ENCODE peak calls at places on chromosomes 1 and 21, in ten cellular contexts. A is AG09319; M is HuH-7.5; X is trophoblast cell; P is tibial artery; E is GM23248; D is NCI-H1436; L is HFF-Myc; U is substantia nigra; V is CD4-positive, alpha-beta T cell. B is an unnamed sample.

GRCh38 chr1:150976879-150977694 is 2.5 kb upstream of the CERS2 start:
- DNase-seq in A (no peak), P (peak; percentile 91), V (peak; percentile 57), U (peak; percentile 81), E (peak; percentile 74), M (no peak), D (no peak), X (peak; percentile 40), L (peak; percentile 26), B (peak; percentile 57)

GRCh38 chr21:29529139-29529538 is 230.4 kb downstream of the BACH1 start:
- DNase-seq in P (no peak), D (no peak), L (no peak), A (no peak), V (no peak), X (no peak), U (no peak), E (no peak), M (no peak), B (no peak)

GRCh38 chr1:234696986-234697385 is 87.0 kb upstream of the IRF2BP2 start:
- DNase-seq in D (no peak), L (no peak), M (no peak), E (no peak), U (no peak), V (no peak), X (no peak), P (no peak), A (peak; percentile 39), B (no peak)

GRCh38 chr1:180787628-180788307 is 124.9 kb upstream of the KIAA1614 start:
- DNase-seq in L (no peak), E (no peak), P (no peak), D (no peak), U (no peak), V (no peak), X (no peak), M (no peak), A (no peak), B (no peak)

GRCh38 chr1:17123196-17124045 is 4.2 kb upstream of the PADI2 start:
- DNase-seq in E (no peak), A (no peak), U (no peak), L (no peak), P (no peak), M (no peak), X (no peak), V (no peak), D (no peak), B (no peak)

GRCh38 chr1:229554886-229555621 is 3.5 kb downstream of the ABCB10 start:
- DNase-seq in X (no peak), L (no peak), D (no peak), P (no peak), V (no peak), U (no peak), M (no peak), E (no peak), A (no peak), B (no peak)

GRCh38 chr1:23210351-23210785 is 6.9 kb downstream of the HTR1D start:
- DNase-seq in D (no peak), P (no peak), X (no peak), L (no peak), V (no peak), U (no peak), E (peak; percentile 30), A (no peak), M (no peak), B (no peak)

GRCh38 chr1:88528792-88529191 is 155.3 kb upstream of the PKN2 start:
- DNase-seq in D (no peak), X (no peak), E (no peak), U (no peak), V (no peak), A (no peak), M (no peak), L (no peak), P (no peak), B (no peak)

GRCh38 chr1:7248402-7248805 is 463.1 kb downstream of the CAMTA1 start:
- DNase-seq in U (no peak), P (no peak), V (no peak), A (no peak), X (no peak), L (no peak), E (no peak), D (no peak), M (no peak), B (no peak)

GRCh38 chr1:156599811-156600210 is 1.5 kb downstream of the GPATCH4 start:
- DNase-seq in U (no peak), A (no peak), V (no peak), L (no peak), M (no peak), P (no peak), D (no peak), E (peak; percentile 45), X (peak; percentile 14), B (no peak)

GRCh38 chr1:166905136-166905535 is 29.1 kb upstream of the TADA1 start:
- DNase-seq in A (no peak), L (no peak), D (no peak), E (peak; percentile 17), M (no peak), P (no peak), V (no peak), U (no peak), X (peak; percentile 41), B (no peak)

GRCh38 chr1:150110066-150110465 is 39.6 kb upstream of the PLEKHO1 start:
- DNase-seq in M (no peak), X (no peak), D (no peak), L (no peak), V (no peak), U (no peak), P (no peak), A (no peak), E (no peak), B (no peak)

GRCh38 chr1:65772607-65773006 is 20.1 kb upstream of the PDE4B start:
- DNase-seq in P (no peak), D (no peak), X (no peak), U (no peak), A (no peak), L (no peak), M (no peak), V (no peak), E (no peak), B (no peak)

GRCh38 chr1:164613176-164613575 is 54.2 kb downstream of the PBX1 start:
- DNase-seq in U (no peak), L (no peak), E (peak; percentile 50), P (no peak), X (peak; percentile 69), V (no peak), D (no peak), A (no peak), M (no peak), B (no peak)

GRCh38 chr1:160095382-160096105 is 2.9 kb downstream of the IGSF8 start:
- DNase-seq in L (no peak), V (no peak), X (no peak), M (no peak), A (no peak), U (peak; percentile 78), E (no peak), P (no peak), D (no peak), B (no peak)

GRCh38 chr1:102252731-102253360 is 256.1 kb upstream of the OLFM3 start:
- DNase-seq in M (no peak), D (no peak), P (no peak), A (no peak), E (no peak), X (peak; percentile 52), V (no peak), U (no peak), L (no peak), B (no peak)

GRCh38 chr1:61450454-61451213 is 274.3 kb downstream of the TM2D1 start:
- DNase-seq in L (no peak), U (no peak), V (no peak), P (no peak), A (no peak), E (no peak), X (no peak), M (peak; percentile 16), D (no peak), B (no peak)

GRCh38 chr1:152112101-152112884 is 3.0 kb downstream of the TCHH start:
- DNase-seq in D (no peak), E (peak; percentile 52), L (no peak), X (peak; percentile 64), M (no peak), U (no peak), P (no peak), A (no peak), V (no peak), B (no peak)

GRCh38 chr1:228316589-228317387 is 89.8 kb downstream of the TRIM11 start:
- DNase-seq in A (no peak), U (no peak), E (no peak), X (peak; percentile 4), V (no peak), M (no peak), P (no peak), D (no peak), L (no peak), B (no peak)

GRCh38 chr1:224392411-224393249 is 36.0 kb downstream of the CNIH4 start:
- DNase-seq in U (no peak), L (no peak), M (no peak), A (no peak), V (no peak), D (no peak), E (peak; percentile 23), X (no peak), P (no peak), B (no peak)

GRCh38 chr1:153490272-153491051 is 30.0 kb upstream of the S100A7 start:
- DNase-seq in L (peak; percentile 66), E (peak; percentile 98), X (no peak), D (peak; percentile 85), V (no peak), M (no peak), P (peak; percentile 92), A (peak; percentile 76), U (no peak), B (no peak)

GRCh38 chr1:152878042-152878441 is at the start of gene SMCP:
- DNase-seq in U (no peak), A (no peak), L (no peak), E (peak; percentile 12), X (peak; percentile 35), M (no peak), D (no peak), P (no peak), V (no peak), B (no peak)

GRCh38 chr1:87513971-87514660 is 185.4 kb downstream of the LMO4 start:
- DNase-seq in V (no peak), D (no peak), U (no peak), E (peak; percentile 19), A (no peak), L (no peak), M (no peak), X (peak; percentile 79), P (no peak), B (no peak)

GRCh38 chr1:44603718-44604117 is 70.6 kb downstream of the TMEM53 start:
- DNase-seq in A (no peak), D (peak; percentile 31), V (no peak), E (no peak), X (no peak), M (no peak), U (no peak), P (no peak), L (no peak), B (no peak)

B was measured in T-cell.